ENCODE peak calls at places on chromosomes 5 and 9, in six cellular contexts. One of them, this sample, is unnamed.

GRCh38 chr5:89968870-89969472 is 440.6 kb downstream of the CETN3 start:
- DNase-seq in left colon: no peak
- DNase-seq in stimulated activated CD4-positive, alpha-beta T cell treated with anti-CD3 and anti-CD28 coated beads, Interleukin-2, amount 100 ng/mL, for 48 hours: no peak
- DNase-seq in endothelial cell: no peak
- DNase-seq in activated CD4-positive, alpha-beta T cell treated with anti-CD3 and anti-CD28 coated beads for 48 hours: no peak
- DNase-seq in A549: no peak
- DNase-seq in this sample: no peak

GRCh38 chr9:114746591-114746990 is 59.2 kb downstream of the TNFSF15 start:
- DNase-seq in left colon: no peak
- DNase-seq in stimulated activated CD4-positive, alpha-beta T cell treated with anti-CD3 and anti-CD28 coated beads, Interleukin-2, amount 100 ng/mL, for 48 hours: no peak
- DNase-seq in endothelial cell: no peak
- DNase-seq in activated CD4-positive, alpha-beta T cell treated with anti-CD3 and anti-CD28 coated beads for 48 hours: no peak
- DNase-seq in A549: no peak
- DNase-seq in this sample: peak; percentile 62

GRCh38 chr5:135651156-135651555 is 72.4 kb upstream of the CXCL14 start:
- DNase-seq in left colon: no peak
- DNase-seq in stimulated activated CD4-positive, alpha-beta T cell treated with anti-CD3 and anti-CD28 coated beads, Interleukin-2, amount 100 ng/mL, for 48 hours: no peak
- DNase-seq in endothelial cell: no peak
- DNase-seq in activated CD4-positive, alpha-beta T cell treated with anti-CD3 and anti-CD28 coated beads for 48 hours: no peak
- DNase-seq in A549: no peak
- DNase-seq in this sample: no peak

GRCh38 chr9:34087370-34087769 is 38.7 kb upstream of the UBAP2 start:
- DNase-seq in left colon: no peak
- DNase-seq in stimulated activated CD4-positive, alpha-beta T cell treated with anti-CD3 and anti-CD28 coated beads, Interleukin-2, amount 100 ng/mL, for 48 hours: no peak
- DNase-seq in endothelial cell: no peak
- DNase-seq in activated CD4-positive, alpha-beta T cell treated with anti-CD3 and anti-CD28 coated beads for 48 hours: no peak
- DNase-seq in A549: no peak
- DNase-seq in this sample: no peak

GRCh38 chr9:91360551-91361293 is 996 bp downstream of the AUH start:
- DNase-seq in left colon: no peak
- DNase-seq in stimulated activated CD4-positive, alpha-beta T cell treated with anti-CD3 and anti-CD28 coated beads, Interleukin-2, amount 100 ng/mL, for 48 hours: no peak
- DNase-seq in endothelial cell: no peak
- DNase-seq in activated CD4-positive, alpha-beta T cell treated with anti-CD3 and anti-CD28 coated beads for 48 hours: no peak
- DNase-seq in A549: no peak
- DNase-seq in this sample: no peak

GRCh38 chr5:113202904-113203716 is 226.5 kb downstream of the DCP2 start:
- DNase-seq in left colon: no peak
- DNase-seq in stimulated activated CD4-positive, alpha-beta T cell treated with anti-CD3 and anti-CD28 coated beads, Interleukin-2, amount 100 ng/mL, for 48 hours: no peak
- DNase-seq in endothelial cell: no peak
- DNase-seq in activated CD4-positive, alpha-beta T cell treated with anti-CD3 and anti-CD28 coated beads for 48 hours: no peak
- DNase-seq in A549: peak; percentile 16
- DNase-seq in this sample: no peak

GRCh38 chr9:136787690-136788400 is 3.3 kb upstream of the TMEM141 start:
- DNase-seq in left colon: peak; percentile 75
- DNase-seq in stimulated activated CD4-positive, alpha-beta T cell treated with anti-CD3 and anti-CD28 coated beads, Interleukin-2, amount 100 ng/mL, for 48 hours: peak; percentile 73
- DNase-seq in endothelial cell: peak; percentile 78
- DNase-seq in activated CD4-positive, alpha-beta T cell treated with anti-CD3 and anti-CD28 coated beads for 48 hours: peak; percentile 80
- DNase-seq in A549: peak; percentile 59
- DNase-seq in this sample: no peak

GRCh38 chr5:117803533-117803932 is 1184.8 kb downstream of the DTWD2 start:
- DNase-seq in left colon: no peak
- DNase-seq in stimulated activated CD4-positive, alpha-beta T cell treated with anti-CD3 and anti-CD28 coated beads, Interleukin-2, amount 100 ng/mL, for 48 hours: no peak
- DNase-seq in endothelial cell: no peak
- DNase-seq in activated CD4-positive, alpha-beta T cell treated with anti-CD3 and anti-CD28 coated beads for 48 hours: no peak
- DNase-seq in A549: no peak
- DNase-seq in this sample: peak; percentile 44

GRCh38 chr5:116938488-116938887 is 363.9 kb upstream of the SEMA6A start:
- DNase-seq in left colon: no peak
- DNase-seq in stimulated activated CD4-positive, alpha-beta T cell treated with anti-CD3 and anti-CD28 coated beads, Interleukin-2, amount 100 ng/mL, for 48 hours: no peak
- DNase-seq in endothelial cell: no peak
- DNase-seq in activated CD4-positive, alpha-beta T cell treated with anti-CD3 and anti-CD28 coated beads for 48 hours: no peak
- DNase-seq in A549: no peak
- DNase-seq in this sample: no peak

This sample was measured in AG09319.